ENCODE peak calls at places on chromosome 1, in five cellular contexts. One of them, this sample, is unnamed. For H3K27me3 and H3K4me1, the result is how much of the 10 kb centered on the place peaks cover.

GRCh38 chr1:33410091-33410701 is 20.7 kb downstream of the PHC2 start:
- DNase-seq in hepatocyte: no peak
- DNase-seq in neural progenitor cell: peak
- DNase-seq in HCT116: no peak
- DNase-seq in heart right ventricle: no peak
- DNase-seq in this sample: no peak

GRCh38 chr1:99728494-99729235 is 37.8 kb downstream of the FRRS1 start:
- DNase-seq in HCT116: peak
- DNase-seq in heart right ventricle: peak
- DNase-seq in neural progenitor cell: peak
- DNase-seq in hepatocyte: no peak
- DNase-seq in this sample: no peak

GRCh38 chr1:39671433-39671792 is 494 bp downstream of the NT5C1A start:
- DNase-seq in hepatocyte: peak
- DNase-seq in HCT116: no peak
- DNase-seq in neural progenitor cell: peak
- DNase-seq in heart right ventricle: peak
- DNase-seq in this sample: no peak

GRCh38 chr1:67791261-67791660 is 42.0 kb downstream of the GNG12 start:
- DNase-seq in heart right ventricle: no peak
- DNase-seq in hepatocyte: no peak
- DNase-seq in neural progenitor cell: no peak
- DNase-seq in HCT116: no peak
- DNase-seq in this sample: no peak

GRCh38 chr1:33586111-33586510 is 113.7 kb downstream of the ZSCAN20 start:
- DNase-seq in neural progenitor cell: no peak
- DNase-seq in hepatocyte: no peak
- DNase-seq in heart right ventricle: no peak
- DNase-seq in HCT116: peak
- DNase-seq in this sample: no peak

GRCh38 chr1:178628637-178629548 is 96.2 kb upstream of the RALGPS2 start:
- DNase-seq in hepatocyte: no peak
- DNase-seq in HCT116: no peak
- DNase-seq in heart right ventricle: peak
- DNase-seq in neural progenitor cell: peak
- DNase-seq in this sample: no peak

GRCh38 chr1:148160421-148161251 is 8.6 kb upstream of the NBPF11 start:
- DNase-seq in HCT116: no peak
- DNase-seq in neural progenitor cell: no peak
- DNase-seq in heart right ventricle: no peak
- DNase-seq in hepatocyte: no peak
- DNase-seq in this sample: peak

GRCh38 chr1:153962088-153963029 is 978 bp downstream of the SLC39A1 start:
- DNase-seq in hepatocyte: peak
- DNase-seq in neural progenitor cell: no peak
- DNase-seq in HCT116: no peak
- DNase-seq in heart right ventricle: no peak
- DNase-seq in this sample: no peak

GRCh38 chr1:26016258-26016943 is 5.2 kb upstream of the EXTL1 start:
- DNase-seq in hepatocyte: no peak
- DNase-seq in neural progenitor cell: no peak
- DNase-seq in HCT116: no peak
- DNase-seq in heart right ventricle: no peak
- DNase-seq in this sample: no peak

GRCh38 chr1:59375321-59376220 is 78.7 kb downstream of the FGGY start:
- DNase-seq in heart right ventricle: no peak
- DNase-seq in HCT116: no peak
- DNase-seq in hepatocyte: peak
- DNase-seq in neural progenitor cell: no peak
- DNase-seq in this sample: no peak

GRCh38 chr1:192580351-192580962 is 4.9 kb downstream of the RGS1 start:
- DNase-seq in HCT116: peak
- DNase-seq in hepatocyte: peak
- DNase-seq in neural progenitor cell: peak
- DNase-seq in heart right ventricle: peak
- DNase-seq in this sample: no peak

GRCh38 chr1:192581131-192581927 is 5.8 kb downstream of the RGS1 start:
- DNase-seq in heart right ventricle: no peak
- DNase-seq in neural progenitor cell: no peak
- DNase-seq in hepatocyte: no peak
- DNase-seq in HCT116: no peak
- DNase-seq in this sample: no peak

GRCh38 chr1:192577145-192578140 is 1.9 kb downstream of the RGS1 start:
- DNase-seq in hepatocyte: no peak
- DNase-seq in heart right ventricle: no peak
- DNase-seq in neural progenitor cell: no peak
- DNase-seq in HCT116: no peak
- DNase-seq in this sample: no peak

GRCh38 chr1:192578144-192578909 is 2.8 kb downstream of the RGS1 start:
- DNase-seq in neural progenitor cell: no peak
- DNase-seq in HCT116: no peak
- DNase-seq in hepatocyte: no peak
- DNase-seq in heart right ventricle: no peak
- DNase-seq in this sample: no peak

GRCh38 chr1:192579319-192579738 is 3.8 kb downstream of the RGS1 start:
- DNase-seq in heart right ventricle: no peak
- DNase-seq in neural progenitor cell: peak
- DNase-seq in HCT116: no peak
- DNase-seq in hepatocyte: no peak
- DNase-seq in this sample: no peak
- H3K4me3 ChIP-seq in heart right ventricle: no peak
- H3K4me3 ChIP-seq in neural progenitor cell: no peak
- H3K4me3 ChIP-seq in HCT116: no peak
- H3K4me3 ChIP-seq in hepatocyte: no peak
- H3K4me3 ChIP-seq in this sample: no peak

GRCh38 chr1:235556807-235557206 is 52.6 kb upstream of the B3GALNT2 start:
- DNase-seq in neural progenitor cell: no peak
- DNase-seq in hepatocyte: no peak
- DNase-seq in HCT116: no peak
- DNase-seq in heart right ventricle: no peak
- DNase-seq in this sample: no peak
- H3K27me3 ChIP-seq in neural progenitor cell: under half
- H3K27me3 ChIP-seq in hepatocyte: under half
- H3K27me3 ChIP-seq in HCT116: under half
- H3K27me3 ChIP-seq in heart right ventricle: under half
- H3K27me3 ChIP-seq in this sample: under half

DNA sequence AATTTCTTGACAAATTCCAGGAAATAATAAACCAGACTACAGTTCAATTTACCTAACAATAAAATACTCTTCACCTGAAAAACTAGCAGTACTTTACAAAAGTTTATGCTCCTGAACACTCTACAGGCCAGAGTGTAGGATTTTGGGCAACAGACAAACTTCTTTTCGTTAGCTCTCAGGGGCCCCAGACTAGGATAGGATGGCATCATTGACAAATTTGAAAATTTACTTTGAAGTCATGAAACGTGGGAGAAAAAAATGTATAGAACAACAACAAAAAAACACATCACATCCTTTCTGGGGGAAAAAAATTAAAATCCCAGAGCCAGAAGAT is 1.2 kb downstream of the PTP4A2 start:
- DNase-seq in heart right ventricle: no peak
- DNase-seq in neural progenitor cell: no peak
- DNase-seq in hepatocyte: no peak
- DNase-seq in HCT116: no peak
- DNase-seq in this sample: no peak
- H3K4me1 ChIP-seq in heart right ventricle: half or more
- H3K4me1 ChIP-seq in neural progenitor cell: under half
- H3K4me1 ChIP-seq in hepatocyte: half or more
- H3K4me1 ChIP-seq in HCT116: half or more
- H3K4me1 ChIP-seq in this sample: under half

GRCh38 chr1:93585059-93585966 is 96.3 kb downstream of the BCAR3 start:
- DNase-seq in neural progenitor cell: no peak
- DNase-seq in hepatocyte: peak
- DNase-seq in heart right ventricle: peak
- DNase-seq in HCT116: no peak
- DNase-seq in this sample: peak
- H3K4me3 ChIP-seq in neural progenitor cell: no peak
- H3K4me3 ChIP-seq in hepatocyte: no peak
- H3K4me3 ChIP-seq in heart right ventricle: no peak
- H3K4me3 ChIP-seq in HCT116: no peak
- H3K4me3 ChIP-seq in this sample: no peak

GRCh38 chr1:111907321-111907720 is 82.1 kb downstream of the KCND3 start:
- DNase-seq in HCT116: no peak
- DNase-seq in hepatocyte: no peak
- DNase-seq in heart right ventricle: no peak
- DNase-seq in neural progenitor cell: no peak
- DNase-seq in this sample: no peak

GRCh38 chr1:111906816-111907215 is 82.7 kb downstream of the KCND3 start:
- DNase-seq in neural progenitor cell: no peak
- DNase-seq in hepatocyte: no peak
- DNase-seq in HCT116: no peak
- DNase-seq in heart right ventricle: no peak
- DNase-seq in this sample: no peak

GRCh38 chr1:111909010-111909409 is 80.5 kb downstream of the KCND3 start:
- DNase-seq in heart right ventricle: no peak
- DNase-seq in neural progenitor cell: peak
- DNase-seq in HCT116: no peak
- DNase-seq in hepatocyte: no peak
- DNase-seq in this sample: no peak

GRCh38 chr1:111906111-111906510 is 83.4 kb downstream of the KCND3 start:
- DNase-seq in neural progenitor cell: no peak
- DNase-seq in heart right ventricle: no peak
- DNase-seq in HCT116: no peak
- DNase-seq in hepatocyte: no peak
- DNase-seq in this sample: no peak

GRCh38 chr1:111908222-111908621 is 81.2 kb downstream of the KCND3 start:
- DNase-seq in neural progenitor cell: no peak
- DNase-seq in hepatocyte: no peak
- DNase-seq in HCT116: no peak
- DNase-seq in heart right ventricle: no peak
- DNase-seq in this sample: no peak
- H3K27me3 ChIP-seq in neural progenitor cell: under half
- H3K27me3 ChIP-seq in hepatocyte: under half
- H3K27me3 ChIP-seq in HCT116: half or more
- H3K27me3 ChIP-seq in heart right ventricle: under half
- H3K27me3 ChIP-seq in this sample: under half

GRCh38 chr1:23562138-23562819 is 3.0 kb upstream of the ID3 start:
- DNase-seq in HCT116: peak
- DNase-seq in hepatocyte: peak
- DNase-seq in heart right ventricle: peak
- DNase-seq in neural progenitor cell: peak
- DNase-seq in this sample: peak

GRCh38 chr1:23563755-23564374 is 4.6 kb upstream of the ID3 start:
- DNase-seq in HCT116: no peak
- DNase-seq in heart right ventricle: no peak
- DNase-seq in hepatocyte: no peak
- DNase-seq in neural progenitor cell: no peak
- DNase-seq in this sample: no peak

GRCh38 chr1:23561813-23562100 is 2.5 kb upstream of the ID3 start:
- DNase-seq in heart right ventricle: no peak
- DNase-seq in hepatocyte: no peak
- DNase-seq in neural progenitor cell: peak
- DNase-seq in HCT116: no peak
- DNase-seq in this sample: no peak

GRCh38 chr1:23561076-23561812 is 1.9 kb upstream of the ID3 start:
- DNase-seq in heart right ventricle: no peak
- DNase-seq in HCT116: no peak
- DNase-seq in hepatocyte: no peak
- DNase-seq in neural progenitor cell: no peak
- DNase-seq in this sample: no peak

GRCh38 chr1:23563003-23563402 is 3.7 kb upstream of the ID3 start:
- DNase-seq in neural progenitor cell: no peak
- DNase-seq in hepatocyte: no peak
- DNase-seq in HCT116: no peak
- DNase-seq in heart right ventricle: no peak
- DNase-seq in this sample: no peak
- H3K4me1 ChIP-seq in neural progenitor cell: half or more
- H3K4me1 ChIP-seq in hepatocyte: under half
- H3K4me1 ChIP-seq in HCT116: under half
- H3K4me1 ChIP-seq in heart right ventricle: half or more
- H3K4me1 ChIP-seq in this sample: half or more

DNA sequence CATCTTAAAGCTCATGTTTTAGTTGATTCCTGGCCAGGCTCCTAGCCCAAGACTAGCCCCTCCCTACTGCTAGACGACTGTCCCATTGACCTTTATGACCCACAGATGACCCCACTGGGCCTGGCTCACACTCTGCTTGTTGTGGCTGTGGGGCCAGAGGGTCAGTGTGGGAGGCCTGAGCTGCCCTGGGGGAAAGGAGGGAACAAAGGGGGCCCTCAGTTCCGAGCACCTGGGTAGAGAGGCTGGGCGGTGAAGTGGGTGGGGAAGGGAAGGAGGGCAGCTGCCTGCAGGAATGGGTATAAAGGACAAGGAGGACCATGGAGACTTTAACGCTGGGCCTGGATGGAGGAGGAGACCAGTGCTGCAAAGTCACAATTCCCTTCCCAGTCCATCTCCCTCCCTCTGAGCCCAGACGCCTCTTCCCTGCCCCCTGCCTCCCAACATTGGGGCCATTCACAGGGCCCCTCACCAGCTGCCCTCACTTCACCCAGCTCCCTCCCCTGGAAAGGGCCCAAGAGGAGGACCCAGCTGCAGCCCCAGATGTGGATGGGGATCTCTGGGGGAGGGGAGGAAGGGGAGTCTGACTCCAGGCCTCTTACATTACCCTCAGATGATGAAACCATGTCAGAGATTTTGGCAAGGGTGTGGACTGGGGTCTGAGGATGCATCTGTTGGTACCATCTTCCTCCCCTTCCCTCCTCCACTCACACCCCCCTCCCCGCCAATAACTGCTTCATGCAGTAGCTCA is 911 bp upstream of the KIF21B start:
- DNase-seq in heart right ventricle: no peak
- DNase-seq in HCT116: no peak
- DNase-seq in hepatocyte: no peak
- DNase-seq in neural progenitor cell: peak
- DNase-seq in this sample: no peak
- H3K4me3 ChIP-seq in heart right ventricle: no peak
- H3K4me3 ChIP-seq in HCT116: no peak
- H3K4me3 ChIP-seq in hepatocyte: no peak
- H3K4me3 ChIP-seq in neural progenitor cell: peak
- H3K4me3 ChIP-seq in this sample: no peak

DNA sequence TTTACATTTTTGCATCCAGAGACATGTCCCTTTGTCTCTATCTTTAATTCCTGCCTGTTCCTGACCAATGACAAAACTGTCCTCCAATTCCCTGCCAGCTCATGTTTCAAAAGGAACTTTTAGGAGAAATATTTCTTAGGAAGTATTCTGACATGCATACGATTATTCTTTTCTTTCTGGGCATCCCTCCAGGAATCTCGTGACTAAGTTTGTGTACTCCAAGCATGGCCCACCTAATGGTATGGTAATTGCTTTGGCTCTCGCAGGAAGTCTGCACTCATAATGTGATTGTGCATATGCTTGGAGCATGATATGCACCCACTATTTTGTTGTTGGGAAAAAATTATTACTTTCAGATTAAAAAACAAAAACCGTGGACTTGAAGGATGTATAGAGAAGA is 256.4 kb downstream of the PRDM2 start:
- DNase-seq in HCT116: no peak
- DNase-seq in hepatocyte: no peak
- DNase-seq in heart right ventricle: no peak
- DNase-seq in neural progenitor cell: no peak
- DNase-seq in this sample: no peak
- H3K27me3 ChIP-seq in HCT116: under half
- H3K27me3 ChIP-seq in hepatocyte: under half
- H3K27me3 ChIP-seq in heart right ventricle: under half
- H3K27me3 ChIP-seq in neural progenitor cell: under half
- H3K27me3 ChIP-seq in this sample: under half